ENCODE peak calls at places on chromosomes 16 and 17, in nine cellular contexts. W is AG09309, B is endothelial cell, D is GM13977, T is mucosa of descending colon, V is adrenal gland, I is A549, Y is right atrium auricular region, Q is kidney epithelial cell. A is an unnamed sample.

GRCh38 chr16:86026136-86026905 is 127.4 kb downstream of the IRF8 start:
- DNase-seq in V (no peak), T (peak; percentile 42), Q (no peak), W (no peak), I (no peak), Y (no peak), B (no peak), D (no peak), A (no peak)

GRCh38 chr17:16250635-16251034 is 33.6 kb downstream of the PIGL start:
- DNase-seq in I (no peak), D (no peak), Q (no peak), V (no peak), W (peak; percentile 55), T (no peak), B (no peak), Y (no peak), A (peak; percentile 49)

GRCh38 chr17:29393451-29393850 is 3.3 kb downstream of the TAOK1 start:
- DNase-seq in B (no peak), I (no peak), Y (no peak), Q (no peak), D (no peak), T (no peak), W (no peak), V (no peak), A (no peak)

GRCh38 chr16:3086596-3087242 is 12.4 kb downstream of the ZSCAN10 start:
- DNase-seq in T (no peak), W (no peak), Y (no peak), B (peak; percentile 40), V (no peak), D (no peak), Q (no peak), I (no peak), A (no peak)

GRCh38 chr17:77118251-77118928 is 22.4 kb upstream of the SEC14L1 start:
- DNase-seq in V (no peak), Y (no peak), Q (no peak), D (no peak), B (no peak), T (no peak), I (no peak), W (no peak), A (no peak)

GRCh38 chr16:20622498-20622870 is 46.3 kb upstream of the ACSM2B start:
- DNase-seq in Q (no peak), I (no peak), W (no peak), D (no peak), V (no peak), Y (no peak), B (no peak), T (no peak), A (no peak)

GRCh38 chr17:38559880-38560230 is 45.9 kb downstream of the SRCIN1 start:
- DNase-seq in T (no peak), Y (no peak), W (no peak), B (no peak), V (no peak), D (no peak), I (no peak), Q (no peak), A (no peak)

GRCh38 chr16:62068747-62069146 is 32.5 kb upstream of the CDH8 start:
- DNase-seq in T (no peak), W (no peak), V (no peak), I (peak; percentile 24), Q (no peak), Y (no peak), D (no peak), B (no peak), A (no peak)

GRCh38 chr17:50767030-50767429 is 288 bp downstream of the ANKRD40CL start:
- DNase-seq in T (peak; percentile 30), Y (no peak), D (no peak), V (no peak), I (no peak), B (no peak), W (no peak), Q (no peak), A (no peak)

GRCh38 chr16:15658556-15658955 is 8.5 kb downstream of the NDE1 start:
- DNase-seq in Q (no peak), B (no peak), V (peak; percentile 1), T (no peak), I (no peak), D (no peak), Y (no peak), W (no peak), A (no peak)

GRCh38 chr16:24073321-24073720 is 182.8 kb upstream of the CACNG3 start:
- DNase-seq in Y (peak; percentile 13), D (no peak), V (no peak), T (no peak), W (no peak), B (no peak), I (no peak), Q (no peak), A (no peak)

GRCh38 chr16:24074574-24074973 is 181.6 kb upstream of the CACNG3 start:
- DNase-seq in V (no peak), D (no peak), T (no peak), Y (peak; percentile 38), Q (no peak), B (no peak), W (no peak), I (no peak), A (no peak)

GRCh38 chr16:24071990-24072389 is 184.1 kb upstream of the CACNG3 start:
- DNase-seq in B (no peak), T (no peak), I (no peak), V (no peak), D (no peak), Y (peak; percentile 36), Q (no peak), W (no peak), A (no peak)

GRCh38 chr16:24069036-24069590 is 187.0 kb upstream of the CACNG3 start:
- DNase-seq in Q (no peak), V (no peak), Y (peak; percentile 5), W (no peak), I (no peak), T (no peak), D (no peak), B (no peak), A (no peak)

GRCh38 chr16:24070851-24071250 is 185.3 kb upstream of the CACNG3 start:
- DNase-seq in D (peak; percentile 52), B (peak; percentile 63), Y (peak; percentile 28), W (no peak), T (peak; percentile 23), Q (no peak), I (peak; percentile 51), V (peak; percentile 37), A (no peak)
- TF ChIP-seq CTCF in D (peak; percentile 74), B (peak; percentile 49), Y (peak; percentile 57), W (peak; percentile 33), T (no peak), Q (peak; percentile 15), I (peak; percentile 40), V (peak; percentile 24), A (no peak)

DNA sequence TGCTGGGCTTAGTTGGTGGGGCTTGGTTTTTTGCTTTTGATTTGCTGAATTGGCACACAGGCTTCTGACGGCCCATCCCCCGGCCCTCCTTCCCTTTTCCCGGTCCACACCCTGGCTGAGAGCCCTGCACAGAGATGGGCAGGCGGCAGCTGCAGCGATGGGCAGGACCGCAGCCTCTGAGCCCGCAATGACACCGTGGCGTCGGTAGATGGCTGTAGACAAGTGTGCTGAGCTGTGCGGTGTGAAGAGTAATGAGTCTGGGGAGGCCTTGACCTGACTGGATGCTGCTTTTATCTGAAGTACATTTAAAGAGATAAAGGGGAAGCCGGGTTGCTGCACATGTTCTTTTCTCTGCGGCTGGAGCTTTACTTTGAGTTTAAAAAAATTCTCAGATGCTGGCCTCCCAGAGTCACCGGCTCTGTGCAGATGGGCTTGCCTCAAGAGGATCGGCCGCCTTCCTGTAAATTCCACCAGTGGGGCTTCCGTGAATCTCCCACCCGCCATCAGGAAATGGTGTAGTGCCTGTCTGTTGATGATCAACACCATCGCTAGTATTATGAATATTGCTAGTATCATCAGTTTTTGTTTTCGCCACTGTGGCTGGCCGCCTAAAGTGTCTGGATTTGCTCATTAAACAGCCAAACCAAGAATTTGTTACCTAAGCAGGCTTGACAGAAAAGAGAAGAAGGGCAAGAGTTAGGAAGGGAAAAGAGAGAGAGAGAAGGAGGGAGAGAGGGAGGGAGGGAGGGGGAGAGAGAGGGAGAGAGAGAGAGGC is 245.6 kb upstream of the RBFOX1 start:
- DNase-seq in T (peak; percentile 5), Q (no peak), D (no peak), W (no peak), V (peak; percentile 78), Y (no peak), I (peak; percentile 21), B (peak; percentile 4), A (no peak)
- TF ChIP-seq CTCF in T (no peak), Q (peak; percentile 26), D (no peak), W (no peak), V (peak; percentile 8), Y (peak; percentile 46), I (no peak), B (no peak), A (no peak)

DNA sequence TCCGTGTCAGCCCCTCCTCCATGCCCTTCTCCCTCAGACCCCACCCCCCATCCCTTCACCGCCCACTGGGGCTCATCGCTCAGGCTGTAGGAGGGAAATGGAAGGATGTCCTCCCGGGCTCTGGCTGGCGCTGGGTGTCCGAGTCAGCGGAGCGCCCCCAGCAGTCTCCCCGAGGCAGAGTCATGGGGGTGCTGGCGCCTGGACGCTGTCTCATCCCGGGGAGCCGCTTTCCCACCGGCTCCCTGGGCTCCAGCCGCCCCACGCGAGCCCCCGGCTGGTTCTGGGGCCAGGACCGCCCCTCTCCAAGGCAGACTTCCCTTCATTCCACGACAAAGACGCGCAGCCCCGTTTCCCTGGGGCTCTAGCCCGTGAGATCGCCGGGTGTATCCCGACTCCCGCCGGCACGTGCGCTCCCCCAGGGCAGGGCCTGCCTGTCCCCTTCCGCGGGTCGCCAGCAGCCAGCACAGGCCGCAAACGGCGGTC is 398 bp upstream of the ANTKMT start:
- DNase-seq in Q (no peak), W (no peak), B (no peak), D (peak; percentile 82), Y (no peak), T (no peak), V (no peak), I (peak; percentile 84), A (no peak)
- TF ChIP-seq CTCF in Q (no peak), W (peak; percentile 40), B (no peak), D (peak; percentile 43), Y (peak; percentile 27), T (no peak), V (no peak), I (peak; percentile 30), A (peak; percentile 21)

DNA sequence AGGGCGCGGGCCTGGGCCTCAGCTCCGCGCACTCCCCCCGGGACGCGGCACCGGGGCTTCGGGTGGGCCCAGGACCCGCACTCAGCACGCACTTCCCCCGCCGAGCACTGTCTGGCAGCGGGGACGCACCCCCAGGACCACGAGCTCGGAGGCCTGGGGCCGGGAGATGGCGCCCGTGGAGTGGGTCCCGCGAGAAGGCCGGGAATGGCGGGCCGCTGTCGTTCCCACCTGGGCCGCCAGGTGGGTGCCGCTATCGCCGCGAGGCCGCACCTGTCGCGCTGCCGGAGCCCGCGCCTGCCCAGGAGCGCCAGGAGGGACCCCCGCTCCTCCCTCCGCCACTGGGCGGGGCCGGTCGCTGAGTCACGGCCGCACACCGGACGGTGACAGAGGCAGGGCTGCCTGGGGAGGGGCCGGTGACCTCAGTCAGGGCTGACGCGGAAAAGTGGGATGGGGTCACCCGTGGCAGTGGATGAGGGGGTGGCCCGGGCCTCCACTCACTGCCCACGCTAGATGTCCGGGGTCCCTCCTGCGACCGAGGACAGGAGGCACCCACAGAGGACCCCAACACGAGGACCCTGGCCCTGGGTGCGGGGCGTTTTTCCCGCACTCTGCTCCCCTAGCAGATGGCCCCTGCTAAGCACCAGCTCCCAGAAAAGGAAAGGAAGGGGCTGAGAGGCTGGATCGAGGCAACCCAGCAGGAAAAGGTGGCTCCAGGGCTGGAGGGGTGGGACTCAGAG is 6.9 kb upstream of the ACTG1 start:
- DNase-seq in I (peak; percentile 66), Q (no peak), W (no peak), D (peak; percentile 84), T (peak; percentile 75), Y (no peak), B (no peak), V (peak; percentile 56), A (no peak)
- TF ChIP-seq CTCF in I (peak; percentile 62), Q (peak; percentile 18), W (no peak), D (peak; percentile 66), T (peak; percentile 63), Y (peak; percentile 62), B (peak; percentile 61), V (no peak), A (peak; percentile 4)